ENCODE peak calls at places on chromosomes 1 and 21, in eight cellular contexts. A is aorta; B is immature natural killer cell; I is upper lobe of right lung; V is vagina; Z is natural killer cell treated with Interleukin-12 subunit alpha and Interleukin-12 subunit beta and Interleukin-15 and Interleukin-18, amount 100 ng/mL, for 72 hours; O is stimulated activated CD4-positive, alpha-beta T cell treated with anti-CD3 and anti-CD28 coated beads, Interleukin-12 subunit alpha, Interleukin-12 subunit beta, amount 100 ng/mL, for 4 hours; G is heart right ventricle. E is an unnamed sample.

GRCh38 chr1:107963601-107964396 is 1.2 kb downstream of the VAV3 start:
- DNase-seq in A (peak; percentile 52), B (peak; percentile 74), I (peak; percentile 64), V (no peak), Z (peak; percentile 73), O (peak; percentile 33), G (peak; percentile 19), E (no peak)

GRCh38 chr1:62493656-62494055 is 56.8 kb downstream of the USP1 start:
- DNase-seq in A (no peak), B (no peak), I (no peak), V (no peak), Z (no peak), O (no peak), G (no peak), E (no peak)

GRCh38 chr1:93702102-93702827 is 20.6 kb upstream of the BCAR3 start:
- DNase-seq in A (no peak), B (no peak), I (peak; percentile 39), V (peak; percentile 72), Z (no peak), O (no peak), G (peak; percentile 68), E (no peak)

GRCh38 chr1:41447995-41448770 is 36.3 kb downstream of the EDN2 start:
- DNase-seq in A (no peak), B (no peak), I (no peak), V (no peak), Z (no peak), O (no peak), G (no peak), E (no peak)

GRCh38 chr1:155831279-155831976 is 25.6 kb downstream of the GON4L start:
- DNase-seq in A (no peak), B (no peak), I (no peak), V (no peak), Z (no peak), O (no peak), G (no peak), E (no peak)

GRCh38 chr21:16302851-16303282 is 573.1 kb downstream of the USP25 start:
- DNase-seq in A (peak; percentile 35), B (no peak), I (no peak), V (no peak), Z (no peak), O (no peak), G (peak; percentile 49), E (no peak)

GRCh38 chr1:183887826-183888819 is 83.2 kb downstream of the RGL1 start:
- DNase-seq in A (no peak), B (peak; percentile 2), I (no peak), V (no peak), Z (no peak), O (no peak), G (no peak), E (no peak)

GRCh38 chr1:201020647-201021332 is 2.7 kb downstream of the KIF21B start:
- DNase-seq in A (no peak), B (no peak), I (no peak), V (no peak), Z (no peak), O (peak; percentile 29), G (no peak), E (no peak)

GRCh38 chr21:16587141-16587570 is 857.4 kb downstream of the USP25 start:
- DNase-seq in A (peak; percentile 52), B (no peak), I (peak; percentile 66), V (no peak), Z (no peak), O (no peak), G (peak; percentile 50), E (no peak)

GRCh38 chr1:204459706-204460105 is 34.9 kb downstream of the PIK3C2B start:
- DNase-seq in A (no peak), B (no peak), I (no peak), V (no peak), Z (no peak), O (no peak), G (no peak), E (no peak)

GRCh38 chr1:94971491-94971924 is 44.6 kb upstream of the CNN3 start:
- DNase-seq in A (no peak), B (no peak), I (no peak), V (no peak), Z (no peak), O (no peak), G (no peak), E (no peak)

GRCh38 chr1:244181867-244182266 is 130.8 kb downstream of the ZBTB18 start:
- DNase-seq in A (no peak), B (no peak), I (no peak), V (no peak), Z (no peak), O (no peak), G (no peak), E (no peak)

GRCh38 chr1:50332941-50333594 is 90.2 kb downstream of the DMRTA2 start:
- DNase-seq in A (peak; percentile 60), B (peak; percentile 36), I (peak; percentile 83), V (no peak), Z (peak; percentile 73), O (peak; percentile 45), G (peak; percentile 14), E (no peak)

GRCh38 chr21:45326834-45327457 is 39.3 kb upstream of the POFUT2 start:
- DNase-seq in A (no peak), B (no peak), I (peak; percentile 25), V (no peak), Z (no peak), O (no peak), G (no peak), E (no peak)

GRCh38 chr1:20846461-20847374 is 59.6 kb upstream of the HP1BP3 start:
- DNase-seq in A (no peak), B (no peak), I (no peak), V (no peak), Z (no peak), O (no peak), G (no peak), E (no peak)

GRCh38 chr1:12196641-12197482 is 30.1 kb downstream of the TNFRSF1B start:
- DNase-seq in A (peak; percentile 83), B (no peak), I (peak; percentile 80), V (no peak), Z (no peak), O (no peak), G (peak; percentile 39), E (no peak)

GRCh38 chr1:74504125-74505065 is 8.0 kb downstream of the LRRC53 start:
- DNase-seq in A (no peak), B (peak; percentile 6), I (no peak), V (no peak), Z (no peak), O (peak; percentile 20), G (peak; percentile 38), E (no peak)

GRCh38 chr21:34988625-34989024 is 60.5 kb downstream of the RUNX1 start:
- DNase-seq in A (no peak), B (no peak), I (no peak), V (no peak), Z (no peak), O (no peak), G (no peak), E (no peak)

GRCh38 chr1:117609471-117609911 is 3.6 kb downstream of the TENT5C start:
- DNase-seq in A (peak; percentile 62), B (no peak), I (no peak), V (peak; percentile 90), Z (no peak), O (no peak), G (peak; percentile 45), E (no peak)

GRCh38 chr1:230113605-230114241 is 46.7 kb downstream of the GALNT2 start:
- DNase-seq in A (peak; percentile 64), B (no peak), I (no peak), V (no peak), Z (peak; percentile 32), O (no peak), G (peak; percentile 40), E (no peak)

GRCh38 chr1:109887890-109888289 is 22.8 kb upstream of the CSF1 start:
- DNase-seq in A (no peak), B (no peak), I (no peak), V (no peak), Z (no peak), O (no peak), G (no peak), E (no peak)

GRCh38 chr21:38929652-38930051 is 123.9 kb downstream of the ETS2 start:
- DNase-seq in A (no peak), B (no peak), I (no peak), V (no peak), Z (no peak), O (no peak), G (no peak), E (no peak)

GRCh38 chr1:5651964-5652751 is 340.1 kb downstream of the NPHP4 start:
- DNase-seq in A (no peak), B (no peak), I (no peak), V (peak; percentile 84), Z (no peak), O (no peak), G (no peak), E (no peak)

GRCh38 chr1:47533176-47534039 is 95.6 kb downstream of the FOXD2 start:
- DNase-seq in A (peak; percentile 73), B (no peak), I (peak; percentile 67), V (no peak), Z (no peak), O (no peak), G (peak; percentile 65), E (no peak)

GRCh38 chr1:84122780-84123382 is 21.2 kb upstream of the PRKACB start:
- DNase-seq in A (peak; percentile 55), B (peak; percentile 43), I (no peak), V (no peak), Z (peak; percentile 64), O (peak; percentile 47), G (peak; percentile 13), E (no peak)

GRCh38 chr1:223175032-223175431 is 32.0 kb upstream of the TLR5 start:
- DNase-seq in A (no peak), B (no peak), I (no peak), V (no peak), Z (no peak), O (no peak), G (peak; percentile 29), E (no peak)

GRCh38 chr1:40798366-40799310 is 15.1 kb downstream of the KCNQ4 start:
- DNase-seq in A (no peak), B (no peak), I (no peak), V (no peak), Z (no peak), O (no peak), G (no peak), E (no peak)

GRCh38 chr1:36851087-36851486 is 183.2 kb downstream of the GRIK3 start:
- DNase-seq in A (no peak), B (no peak), I (no peak), V (no peak), Z (no peak), O (no peak), G (no peak), E (no peak)

GRCh38 chr1:58929667-58930325 is 145.9 kb upstream of the JUN start:
- DNase-seq in A (no peak), B (no peak), I (no peak), V (peak; percentile 71), Z (no peak), O (peak; percentile 58), G (no peak), E (no peak)

GRCh38 chr21:28410264-28410663 is 582.4 kb downstream of the LTN1 start:
- DNase-seq in A (no peak), B (no peak), I (no peak), V (no peak), Z (no peak), O (no peak), G (no peak), E (no peak)

GRCh38 chr1:205842177-205842576 is 7.8 kb downstream of the PM20D1 start:
- DNase-seq in A (no peak), B (no peak), I (no peak), V (no peak), Z (no peak), O (no peak), G (no peak), E (no peak)

GRCh38 chr1:54018635-54019034 is 649 bp upstream of the LDLRAD1 start:
- DNase-seq in A (no peak), B (no peak), I (no peak), V (no peak), Z (no peak), O (no peak), G (no peak), E (no peak)

GRCh38 chr1:93595266-93595665 is 86.4 kb downstream of the BCAR3 start:
- DNase-seq in A (no peak), B (no peak), I (no peak), V (no peak), Z (no peak), O (no peak), G (no peak), E (no peak)

GRCh38 chr1:102434421-102434820 is 437.7 kb upstream of the OLFM3 start:
- DNase-seq in A (no peak), B (no peak), I (no peak), V (no peak), Z (no peak), O (no peak), G (no peak), E (no peak)